ENCODE peak calls at places on chromosome X, in eight cellular contexts. One of them, this sample, is unnamed.

GRCh38 chrX:132591719-132592275 is 103.0 kb upstream of the MBNL3 start:
- DNase-seq in AG09319: no peak
- DNase-seq in omental fat pad: no peak
- DNase-seq in heart left ventricle: no peak
- DNase-seq in endothelial cell: no peak
- DNase-seq in NB4: no peak
- DNase-seq in WTC11: no peak
- DNase-seq in GM13976: no peak
- DNase-seq in this sample: no peak

GRCh38 chrX:151973851-151974335 is 583 bp downstream of the GABRE start:
- DNase-seq in AG09319: no peak
- DNase-seq in WTC11: peak
- DNase-seq in omental fat pad: no peak
- DNase-seq in NB4: no peak
- DNase-seq in endothelial cell: no peak
- DNase-seq in heart left ventricle: no peak
- DNase-seq in GM13976: peak
- DNase-seq in this sample: peak

GRCh38 chrX:18897611-18898010 is 86.3 kb downstream of the PHKA2 start:
- DNase-seq in endothelial cell: no peak
- DNase-seq in NB4: no peak
- DNase-seq in heart left ventricle: no peak
- DNase-seq in omental fat pad: no peak
- DNase-seq in GM13976: no peak
- DNase-seq in AG09319: no peak
- DNase-seq in WTC11: no peak
- DNase-seq in this sample: no peak

GRCh38 chrX:285076-285677 is 4.0 kb downstream of the PLCXD1 start:
- DNase-seq in NB4: no peak
- DNase-seq in heart left ventricle: no peak
- DNase-seq in GM13976: no peak
- DNase-seq in endothelial cell: no peak
- DNase-seq in WTC11: no peak
- DNase-seq in omental fat pad: no peak
- DNase-seq in AG09319: no peak
- DNase-seq in this sample: no peak

GRCh38 chrX:48695524-48695875 is 1.0 kb upstream of the SUV39H1 start:
- DNase-seq in endothelial cell: no peak
- DNase-seq in omental fat pad: no peak
- DNase-seq in AG09319: no peak
- DNase-seq in heart left ventricle: no peak
- DNase-seq in WTC11: no peak
- DNase-seq in GM13976: no peak
- DNase-seq in NB4: no peak
- DNase-seq in this sample: no peak

GRCh38 chrX:100750901-100751300 is 19.0 kb upstream of the SYTL4 start:
- DNase-seq in AG09319: no peak
- DNase-seq in omental fat pad: no peak
- DNase-seq in NB4: no peak
- DNase-seq in WTC11: no peak
- DNase-seq in endothelial cell: no peak
- DNase-seq in heart left ventricle: no peak
- DNase-seq in GM13976: no peak
- DNase-seq in this sample: no peak

GRCh38 chrX:136747003-136747986 is 33.4 kb downstream of the ARHGEF6 start:
- DNase-seq in GM13976: no peak
- DNase-seq in WTC11: no peak
- DNase-seq in AG09319: no peak
- DNase-seq in NB4: peak
- DNase-seq in endothelial cell: no peak
- DNase-seq in heart left ventricle: no peak
- DNase-seq in omental fat pad: no peak
- DNase-seq in this sample: no peak

GRCh38 chrX:134907302-134907701 is 83.5 kb upstream of the SMIM10 start:
- DNase-seq in GM13976: no peak
- DNase-seq in omental fat pad: no peak
- DNase-seq in endothelial cell: no peak
- DNase-seq in WTC11: no peak
- DNase-seq in AG09319: no peak
- DNase-seq in heart left ventricle: no peak
- DNase-seq in NB4: no peak
- DNase-seq in this sample: no peak

DNA sequence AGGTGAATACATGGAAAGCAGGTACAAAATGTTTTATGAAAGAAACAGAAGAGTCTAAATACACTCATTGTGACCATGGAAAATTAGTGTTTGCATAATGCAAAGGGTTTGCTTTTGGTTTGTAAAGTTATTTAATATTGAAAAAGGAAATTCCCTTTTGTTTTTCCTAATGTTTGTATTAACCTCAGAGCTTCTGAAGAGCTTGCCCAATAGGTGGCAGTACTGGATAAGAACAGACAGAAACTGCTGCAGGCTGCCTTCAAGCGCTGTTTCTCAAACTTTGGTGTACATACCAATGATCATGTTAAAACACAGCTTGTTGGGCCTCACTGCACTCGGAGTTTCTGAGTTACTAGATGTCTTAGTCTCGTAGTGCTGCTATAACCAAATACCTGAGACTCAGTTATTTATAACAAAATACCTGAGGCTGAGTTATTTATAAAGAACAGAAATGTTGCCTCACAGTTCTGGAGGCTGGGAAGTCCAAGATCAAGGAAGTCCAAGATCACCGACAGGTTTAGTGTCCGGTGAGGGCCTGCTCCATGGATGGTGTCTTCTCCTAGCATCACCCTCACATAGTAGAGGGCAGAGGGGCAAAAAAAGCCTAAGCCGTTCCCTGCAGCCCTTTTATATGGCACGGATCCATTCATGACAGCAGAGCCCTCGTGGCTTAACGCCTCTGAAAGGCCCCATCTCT is 54.2 kb downstream of the SUPT20HL2 start:
- DNase-seq in omental fat pad: no peak
- DNase-seq in endothelial cell: peak
- DNase-seq in GM13976: peak
- DNase-seq in AG09319: peak
- DNase-seq in WTC11: peak
- DNase-seq in heart left ventricle: no peak
- DNase-seq in NB4: peak
- DNase-seq in this sample: peak
- TF ChIP-seq CTCF in omental fat pad: no peak
- TF ChIP-seq CTCF in endothelial cell: no peak
- TF ChIP-seq CTCF in GM13976: peak
- TF ChIP-seq CTCF in AG09319: peak
- TF ChIP-seq CTCF in WTC11: no peak
- TF ChIP-seq CTCF in heart left ventricle: peak
- TF ChIP-seq CTCF in NB4: peak
- TF ChIP-seq CTCF in this sample: peak

GRCh38 chrX:69503228-69503834 is 795 bp upstream of the NALF2 start:
- DNase-seq in heart left ventricle: no peak
- DNase-seq in endothelial cell: no peak
- DNase-seq in omental fat pad: no peak
- DNase-seq in GM13976: no peak
- DNase-seq in WTC11: no peak
- DNase-seq in NB4: no peak
- DNase-seq in AG09319: no peak
- DNase-seq in this sample: no peak
- TF ChIP-seq CTCF in heart left ventricle: no peak
- TF ChIP-seq CTCF in endothelial cell: peak
- TF ChIP-seq CTCF in omental fat pad: no peak
- TF ChIP-seq CTCF in GM13976: no peak
- TF ChIP-seq CTCF in WTC11: no peak
- TF ChIP-seq CTCF in NB4: no peak
- TF ChIP-seq CTCF in AG09319: peak
- TF ChIP-seq CTCF in this sample: peak

DNA sequence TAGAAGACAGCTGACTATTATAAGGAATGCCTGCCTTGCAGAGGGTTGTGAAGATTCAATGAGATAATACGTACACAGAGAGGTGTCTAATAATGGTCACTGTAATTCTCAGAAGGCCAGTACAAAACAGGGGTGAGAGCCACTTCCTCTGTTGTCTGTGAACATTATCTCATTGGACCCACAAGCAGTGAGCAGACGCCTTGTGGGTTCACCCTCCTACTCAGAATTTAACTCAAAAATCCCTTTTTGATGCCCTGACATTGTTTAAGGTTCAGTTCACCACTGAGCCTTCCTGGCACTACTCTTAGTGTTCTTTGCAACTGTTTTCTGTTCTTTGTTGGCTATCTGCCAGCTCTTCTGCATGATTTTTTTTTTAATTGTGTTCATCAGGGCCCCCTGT is 467.4 kb downstream of the BCOR start:
- DNase-seq in omental fat pad: no peak
- DNase-seq in GM13976: no peak
- DNase-seq in endothelial cell: no peak
- DNase-seq in NB4: no peak
- DNase-seq in AG09319: no peak
- DNase-seq in WTC11: no peak
- DNase-seq in heart left ventricle: no peak
- DNase-seq in this sample: no peak
- TF ChIP-seq CTCF in omental fat pad: no peak
- TF ChIP-seq CTCF in GM13976: no peak
- TF ChIP-seq CTCF in endothelial cell: no peak
- TF ChIP-seq CTCF in NB4: no peak
- TF ChIP-seq CTCF in AG09319: no peak
- TF ChIP-seq CTCF in WTC11: no peak
- TF ChIP-seq CTCF in heart left ventricle: no peak
- TF ChIP-seq CTCF in this sample: no peak

GRCh38 chrX:130118396-130118795 is 8.1 kb upstream of the ELF4 start:
- DNase-seq in heart left ventricle: no peak
- DNase-seq in omental fat pad: no peak
- DNase-seq in WTC11: no peak
- DNase-seq in endothelial cell: no peak
- DNase-seq in NB4: no peak
- DNase-seq in GM13976: no peak
- DNase-seq in AG09319: no peak
- DNase-seq in this sample: no peak

GRCh38 chrX:130120321-130120731 is 10.0 kb upstream of the ELF4 start:
- DNase-seq in GM13976: peak
- DNase-seq in omental fat pad: no peak
- DNase-seq in WTC11: peak
- DNase-seq in heart left ventricle: peak
- DNase-seq in AG09319: no peak
- DNase-seq in endothelial cell: no peak
- DNase-seq in NB4: peak
- DNase-seq in this sample: peak

GRCh38 chrX:130114141-130114561 is 3.9 kb upstream of the ELF4 start:
- DNase-seq in endothelial cell: no peak
- DNase-seq in NB4: no peak
- DNase-seq in WTC11: no peak
- DNase-seq in heart left ventricle: no peak
- DNase-seq in AG09319: no peak
- DNase-seq in GM13976: no peak
- DNase-seq in omental fat pad: no peak
- DNase-seq in this sample: no peak

GRCh38 chrX:130118941-130119640 is 8.8 kb upstream of the ELF4 start:
- DNase-seq in endothelial cell: no peak
- DNase-seq in omental fat pad: no peak
- DNase-seq in AG09319: no peak
- DNase-seq in GM13976: no peak
- DNase-seq in heart left ventricle: no peak
- DNase-seq in NB4: no peak
- DNase-seq in WTC11: no peak
- DNase-seq in this sample: no peak

GRCh38 chrX:130117166-130117565 is 6.9 kb upstream of the ELF4 start:
- DNase-seq in heart left ventricle: no peak
- DNase-seq in endothelial cell: no peak
- DNase-seq in AG09319: no peak
- DNase-seq in WTC11: no peak
- DNase-seq in NB4: no peak
- DNase-seq in GM13976: no peak
- DNase-seq in omental fat pad: no peak
- DNase-seq in this sample: no peak
- TF ChIP-seq CTCF in heart left ventricle: no peak
- TF ChIP-seq CTCF in endothelial cell: no peak
- TF ChIP-seq CTCF in AG09319: no peak
- TF ChIP-seq CTCF in WTC11: no peak
- TF ChIP-seq CTCF in NB4: no peak
- TF ChIP-seq CTCF in GM13976: no peak
- TF ChIP-seq CTCF in omental fat pad: no peak
- TF ChIP-seq CTCF in this sample: no peak